ENCODE peak calls at places on chromosomes 4 and X, in eight cellular contexts. V is tibial artery, S is endodermal cell, J is lower lobe of right lung, N is HCT116, K is right lobe of liver, D is brain microvascular endothelial cell, R is mesenchymal stem cell. Q is an unnamed sample.

GRCh38 chr4:8200302-8200975 is 1.3 kb downstream of the SH3TC1 start:
- DNase-seq in J (peak; percentile 86), V (peak; percentile 65), D (no peak), N (no peak), K (peak; percentile 64), R (peak; percentile 28), S (no peak), Q (no peak)

GRCh38 chr4:6524436-6524835 is 50.6 kb upstream of the MAN2B2 start:
- DNase-seq in V (no peak), D (no peak), K (no peak), N (no peak), J (no peak), S (no peak), R (no peak), Q (no peak)

GRCh38 chr4:133178960-133179359 is 29.9 kb downstream of the PCDH10 start:
- DNase-seq in N (no peak), K (no peak), J (no peak), R (no peak), V (no peak), D (no peak), S (no peak), Q (no peak)

GRCh38 chrX:118968031-118968430 is 6.4 kb upstream of the LONRF3 start:
- DNase-seq in V (no peak), R (no peak), K (no peak), S (no peak), N (no peak), J (no peak), D (no peak), Q (no peak)

GRCh38 chrX:18422325-18422724 is 3.1 kb upstream of the CDKL5 start:
- DNase-seq in S (no peak), J (no peak), D (peak; percentile 78), R (peak; percentile 88), K (no peak), V (no peak), N (no peak), Q (peak; percentile 33)

GRCh38 chr4:94714360-94714759 is 43.4 kb upstream of the BMPR1B start:
- DNase-seq in N (no peak), V (no peak), S (no peak), K (no peak), D (no peak), J (no peak), R (peak; percentile 33), Q (no peak)

GRCh38 chr4:58833126-58833525 is 1722.9 kb upstream of the IGFBP7 start:
- DNase-seq in J (no peak), D (no peak), R (no peak), N (no peak), V (no peak), K (no peak), S (no peak), Q (no peak)

GRCh38 chrX:69298466-69299140 is 133.3 kb upstream of the PJA1 start:
- DNase-seq in N (no peak), V (no peak), K (no peak), D (no peak), S (no peak), R (no peak), J (no peak), Q (peak; percentile 29)

GRCh38 chr4:69830529-69831269 is 29.2 kb downstream of the SULT1E1 start:
- DNase-seq in N (no peak), S (peak; percentile 66), K (peak; percentile 70), D (peak; percentile 62), R (no peak), J (no peak), V (no peak), Q (peak; percentile 65)

GRCh38 chr4:98581126-98581525 is 77.3 kb downstream of the TSPAN5 start:
- DNase-seq in N (no peak), V (no peak), R (no peak), J (no peak), S (no peak), D (no peak), K (no peak), Q (no peak)

GRCh38 chr4:98586231-98586630 is 72.2 kb downstream of the TSPAN5 start:
- DNase-seq in S (no peak), N (no peak), D (no peak), J (no peak), R (no peak), V (no peak), K (no peak), Q (no peak)

GRCh38 chr4:98586634-98587354 is 71.6 kb downstream of the TSPAN5 start:
- DNase-seq in D (no peak), K (no peak), S (no peak), R (no peak), V (no peak), J (no peak), N (no peak), Q (no peak)

GRCh38 chr4:98584265-98584664 is 74.1 kb downstream of the TSPAN5 start:
- DNase-seq in V (no peak), S (no peak), J (no peak), R (no peak), D (no peak), N (no peak), K (no peak), Q (peak; percentile 54)

DNA sequence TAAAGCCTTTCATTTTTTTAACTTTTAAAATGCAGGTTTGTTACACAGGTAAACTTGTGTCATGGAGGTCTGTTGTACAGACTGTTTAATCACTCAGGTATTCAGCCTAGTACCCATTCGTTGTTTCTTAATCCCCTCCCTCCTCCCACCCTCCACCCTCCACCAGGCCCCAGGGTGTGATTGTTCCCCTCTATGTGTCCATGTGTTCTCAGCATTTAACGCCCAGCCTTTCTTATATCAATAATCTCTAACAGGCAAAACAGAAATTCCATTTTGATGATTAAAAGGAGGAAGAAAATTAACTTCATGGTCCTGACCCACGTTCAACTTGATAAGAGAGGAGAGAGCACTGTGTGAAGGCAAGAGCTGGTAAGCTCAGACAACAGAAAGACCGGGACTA is 75.1 kb downstream of the TSPAN5 start:
- DNase-seq in R (no peak), V (no peak), S (no peak), K (no peak), N (no peak), J (no peak), D (no peak), Q (no peak)
- H3K27ac ChIP-seq in R (no peak overlapping the region), V (no peak overlapping the region), S (no peak overlapping the region), K (no peak overlapping the region), N (no peak overlapping the region), J (no peak overlapping the region), D (no peak overlapping the region), Q (peak overlapping the region; percentile 56)

GRCh38 chrX:13669246-13669689 is 16.3 kb downstream of the TCEANC start:
- DNase-seq in D (peak; percentile 90), N (peak; percentile 90), R (peak; percentile 98), V (peak; percentile 33), K (peak; percentile 77), S (no peak), J (peak; percentile 61), Q (peak; percentile 83)
- H3K27ac ChIP-seq in D (peak overlapping the region; percentile 68), N (peak overlapping the region; percentile 48), R (peak overlapping the region; percentile 89), V (no peak overlapping the region), K (peak overlapping the region; percentile 2), S (no peak overlapping the region), J (peak overlapping the region; percentile 68), Q (peak overlapping the region; percentile 62)

GRCh38 chr4:152820073-152820472 is 40.3 kb downstream of the ARFIP1 start:
- DNase-seq in D (no peak), J (no peak), V (no peak), S (no peak), K (no peak), N (no peak), R (no peak), Q (no peak)

GRCh38 chr4:152817331-152817730 is 37.6 kb downstream of the ARFIP1 start:
- DNase-seq in K (no peak), N (no peak), V (no peak), J (no peak), R (no peak), D (no peak), S (no peak), Q (no peak)

GRCh38 chr4:152815078-152815477 is 35.3 kb downstream of the ARFIP1 start:
- DNase-seq in J (no peak), N (no peak), V (no peak), S (no peak), R (peak; percentile 42), D (no peak), K (peak; percentile 42), Q (no peak)

GRCh38 chr4:152822323-152822722 is 42.6 kb downstream of the ARFIP1 start:
- DNase-seq in J (no peak), D (no peak), N (no peak), R (no peak), K (no peak), S (no peak), V (no peak), Q (no peak)

GRCh38 chr4:152819026-152819645 is 39.4 kb downstream of the ARFIP1 start:
- DNase-seq in V (no peak), D (no peak), J (no peak), R (no peak), K (no peak), S (no peak), N (no peak), Q (no peak)
- H3K27ac ChIP-seq in V (no peak overlapping the region), D (no peak overlapping the region), J (no peak overlapping the region), R (no peak overlapping the region), K (no peak overlapping the region), S (no peak overlapping the region), N (no peak overlapping the region), Q (no peak overlapping the region)

GRCh38 chr4:41539711-41540110 is 1.8 kb downstream of the LIMCH1 start:
- DNase-seq in S (no peak), N (no peak), R (no peak), D (no peak), V (no peak), J (no peak), K (no peak), Q (no peak)
- H3K27ac ChIP-seq in S (no peak overlapping the region), N (no peak overlapping the region), R (no peak overlapping the region), D (no peak overlapping the region), V (peak overlapping the region; percentile 81), J (peak overlapping the region; percentile 72), K (no peak overlapping the region), Q (no peak overlapping the region)

Q was measured in epithelial cell of prostate.